ENCODE peak calls at places on chromosome 10, in five cellular contexts. A is mucosa of descending colon, I is B cell, H is adrenal gland, G is cardiac fibroblast. O is an unnamed sample.

GRCh38 chr10:26378763-26379361 is 59.3 kb upstream of the APBB1IP start:
- DNase-seq in I (no peak), G (no peak), A (no peak), H (no peak), O (no peak)

GRCh38 chr10:73648975-73649829 is 6.6 kb downstream of the SYNPO2L start:
- DNase-seq in H (no peak), I (no peak), G (no peak), A (no peak), O (peak)

GRCh38 chr10:93384006-93384405 is 98.1 kb downstream of the MYOF start:
- DNase-seq in A (no peak), G (no peak), I (no peak), H (no peak), O (no peak)

GRCh38 chr10:60737242-60737641 is 41.0 kb upstream of the CDK1 start:
- DNase-seq in H (no peak), A (no peak), I (no peak), G (no peak), O (no peak)

GRCh38 chr10:102834143-102834542 is 3.1 kb downstream of the CYP17A1 start:
- DNase-seq in H (no peak), A (no peak), G (no peak), I (no peak), O (no peak)

GRCh38 chr10:17453377-17454091 is 861 bp downstream of the ST8SIA6 start:
- DNase-seq in H (no peak), A (peak), I (no peak), G (peak), O (no peak)

GRCh38 chr10:117421985-117422384 is 46.7 kb upstream of the PDZD8 start:
- DNase-seq in H (no peak), G (no peak), A (no peak), I (no peak), O (no peak)

GRCh38 chr10:43135656-43136055 is 2.6 kb upstream of the CSGALNACT2 start:
- DNase-seq in H (no peak), A (no peak), I (no peak), G (no peak), O (no peak)

GRCh38 chr10:129280103-129280502 is 186.9 kb upstream of the MGMT start:
- DNase-seq in I (no peak), G (no peak), H (no peak), A (no peak), O (no peak)

GRCh38 chr10:113047605-113047962 is 97.5 kb downstream of the TCF7L2 start:
- DNase-seq in A (no peak), H (peak), I (no peak), G (no peak), O (no peak)

GRCh38 chr10:1609038-1609411 is 128.3 kb downstream of the ADARB2 start:
- DNase-seq in H (no peak), G (no peak), A (no peak), I (no peak), O (no peak)

GRCh38 chr10:93799309-93799708 is 41.6 kb downstream of the LGI1 start:
- DNase-seq in G (no peak), A (no peak), H (no peak), I (no peak), O (no peak)

GRCh38 chr10:33871557-33871956 is 537.1 kb upstream of the NRP1 start:
- DNase-seq in I (no peak), G (no peak), H (no peak), A (no peak), O (no peak)

GRCh38 chr10:72319416-72320254 is 35.1 kb downstream of the DNAJB12 start:
- DNase-seq in H (peak), G (peak), A (peak), I (peak), O (peak)

GRCh38 chr10:116660860-116661259 is 40.1 kb downstream of the PNLIPRP2 start:
- DNase-seq in G (no peak), I (no peak), H (no peak), A (no peak), O (no peak)

GRCh38 chr10:11293332-11293731 is 275.7 kb downstream of the CELF2 start:
- DNase-seq in I (no peak), A (no peak), H (no peak), G (no peak), O (no peak)

GRCh38 chr10:30437039-30437781 is 3.2 kb downstream of the MAP3K8 start:
- DNase-seq in H (no peak), G (peak), I (no peak), A (no peak), O (peak)

GRCh38 chr10:119538632-119539358 is 3.7 kb downstream of the RGS10 start:
- DNase-seq in G (peak), I (no peak), H (no peak), A (peak), O (no peak)

GRCh38 chr10:31770307-31770902 is 158.2 kb downstream of the ARHGAP12 start:
- DNase-seq in H (no peak), G (peak), A (peak), I (peak), O (no peak)

GRCh38 chr10:58048936-58049335 is 218.8 kb downstream of the IPMK start:
- DNase-seq in A (no peak), G (peak), H (no peak), I (no peak), O (no peak)

GRCh38 chr10:95499482-95499989 is 61.6 kb downstream of the SORBS1 start:
- DNase-seq in A (no peak), H (no peak), G (no peak), I (no peak), O (no peak)

GRCh38 chr10:60114765-60115586 is 208.6 kb upstream of the CCDC6 start:
- DNase-seq in I (peak), A (no peak), H (no peak), G (peak), O (peak)

DNA sequence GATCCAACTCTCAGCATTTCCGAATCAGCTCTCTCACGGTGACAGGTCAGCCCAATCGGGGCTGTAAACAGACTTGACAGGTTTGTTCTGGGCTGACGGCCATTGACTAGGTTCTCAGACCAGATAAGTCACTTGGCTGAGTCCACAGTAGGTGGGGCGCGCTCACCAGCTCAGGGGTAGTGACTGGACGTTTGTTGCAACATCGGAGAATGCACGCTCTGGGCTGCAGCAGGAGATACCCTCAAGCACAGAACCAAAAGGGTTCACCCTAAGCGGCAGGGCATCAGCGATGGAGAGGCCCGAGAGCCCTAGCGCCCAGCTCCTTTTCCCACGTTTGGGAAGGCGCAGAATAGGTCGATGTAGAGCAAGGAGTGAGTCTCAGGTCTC is 1.8 kb downstream of the KLLN start:
- DNase-seq in G (peak), I (peak), A (peak), H (peak), O (peak)
- TF ChIP-seq CTCF in G (no peak), I (no peak), A (no peak), H (no peak), O (peak)

DNA sequence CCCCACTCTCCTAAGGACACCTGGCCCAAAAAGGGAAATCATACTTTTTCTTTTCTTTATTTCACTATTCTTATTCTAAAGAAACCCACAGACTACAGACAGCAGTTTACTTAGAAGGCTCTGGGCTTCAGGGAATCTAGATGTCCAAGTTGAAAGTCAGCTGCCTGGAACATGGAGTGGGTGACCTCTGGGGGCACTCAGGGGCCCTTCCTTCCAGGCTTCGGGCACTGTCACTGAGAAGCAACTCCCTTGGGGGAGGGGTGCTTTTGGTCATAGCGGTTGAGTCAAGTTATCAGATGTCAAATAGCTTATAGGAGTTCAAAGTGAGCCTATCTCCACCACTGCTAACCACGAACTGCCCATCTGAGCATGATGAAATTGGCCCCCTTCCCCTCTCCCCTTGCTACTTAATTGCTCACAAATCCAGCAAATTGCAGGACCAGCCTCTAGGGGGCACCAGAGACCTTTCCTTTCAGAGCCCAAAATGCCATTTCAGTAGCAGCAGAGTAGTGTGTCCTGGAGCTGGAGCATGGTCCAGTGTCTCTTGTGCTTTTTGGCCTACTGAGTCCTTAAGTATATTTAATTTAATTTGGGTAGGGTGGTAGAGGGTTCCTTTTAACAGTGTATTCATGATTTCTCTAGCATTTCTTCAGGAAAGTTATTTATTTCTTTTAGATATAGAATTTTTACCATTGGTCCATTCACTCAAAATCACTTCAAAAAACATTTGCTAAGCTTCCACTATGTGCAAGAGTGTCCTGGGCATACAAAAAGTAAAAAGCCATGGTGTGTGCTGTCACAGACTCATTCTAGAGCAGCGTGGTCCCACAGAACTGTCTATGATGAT is 463.8 kb downstream of the KCNMA1 start:
- DNase-seq in I (peak), H (peak), G (peak), A (peak), O (peak)
- TF ChIP-seq CTCF in I (peak), H (peak), G (peak), A (peak), O (peak)

GRCh38 chr10:124639646-124640045 is 104.5 kb downstream of the FAM53B start:
- DNase-seq in G (no peak), I (no peak), A (no peak), H (no peak), O (no peak)

GRCh38 chr10:124639206-124639605 is 105.0 kb downstream of the FAM53B start:
- DNase-seq in G (no peak), I (no peak), H (no peak), A (no peak), O (no peak)

GRCh38 chr10:124637746-124638145 is 106.4 kb downstream of the FAM53B start:
- DNase-seq in A (no peak), H (no peak), G (no peak), I (no peak), O (no peak)

GRCh38 chr10:124637091-124637700 is 107.0 kb downstream of the FAM53B start:
- DNase-seq in G (no peak), A (no peak), H (no peak), I (no peak), O (no peak)

DNA sequence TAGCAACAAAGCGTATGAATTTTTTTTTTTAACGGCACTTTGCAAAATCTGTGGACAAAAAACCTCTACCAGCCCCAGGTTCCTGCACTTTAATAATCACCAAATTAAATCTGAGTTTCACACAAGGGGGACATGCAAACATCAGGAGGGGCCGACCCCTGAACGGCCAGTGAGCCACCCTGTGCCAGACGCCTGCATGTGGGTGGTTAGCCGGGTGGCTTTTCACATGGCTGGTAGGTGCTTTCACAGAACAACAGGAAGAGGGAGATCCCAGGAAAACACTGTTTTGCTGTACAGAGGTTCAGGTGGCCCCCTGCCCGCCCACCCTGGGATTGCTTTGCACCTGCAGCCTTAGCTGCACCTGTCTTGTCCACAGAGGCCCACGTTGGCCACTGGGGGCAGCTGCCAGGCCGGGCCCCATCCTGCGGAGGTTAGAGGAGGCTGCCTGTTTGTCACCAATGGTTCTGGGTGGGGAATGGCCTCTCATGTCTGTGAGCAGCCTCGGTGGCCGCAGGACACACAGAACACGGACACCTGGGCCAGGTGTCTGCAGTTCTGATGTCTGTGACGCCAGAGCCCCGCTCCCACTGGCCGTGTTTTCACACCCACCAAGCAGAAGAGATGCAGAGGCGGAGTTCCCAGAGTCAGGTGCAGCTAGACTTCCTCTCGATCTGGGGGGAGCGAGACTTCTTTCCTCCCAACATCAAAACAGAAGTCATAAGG is 107.7 kb downstream of the FAM53B start:
- DNase-seq in A (no peak), I (peak), G (no peak), H (no peak), O (no peak)
- TF ChIP-seq CTCF in A (no peak), I (peak), G (no peak), H (no peak), O (peak)

GRCh38 chr10:45000138-45000763 is 472 bp upstream of the ZNF22 start:
- DNase-seq in H (peak), I (no peak), G (peak), A (no peak), O (no peak)

GRCh38 chr10:45003432-45004000 is 2.8 kb downstream of the ZNF22 start:
- DNase-seq in H (no peak), A (no peak), I (no peak), G (no peak), O (no peak)

GRCh38 chr10:44998146-44998631 is 2.5 kb upstream of the ZNF22 start:
- DNase-seq in I (no peak), A (no peak), H (no peak), G (peak), O (no peak)

GRCh38 chr10:45001382-45002148 is 842 bp downstream of the ZNF22 start:
- DNase-seq in I (peak), A (peak), H (peak), G (peak), O (peak)

GRCh38 chr10:45000764-45001381 is at the start of gene ZNF22:
- DNase-seq in I (peak), H (no peak), A (peak), G (peak), O (peak)
- TF ChIP-seq CTCF in I (no peak), H (no peak), A (no peak), G (no peak), O (no peak)

DNA sequence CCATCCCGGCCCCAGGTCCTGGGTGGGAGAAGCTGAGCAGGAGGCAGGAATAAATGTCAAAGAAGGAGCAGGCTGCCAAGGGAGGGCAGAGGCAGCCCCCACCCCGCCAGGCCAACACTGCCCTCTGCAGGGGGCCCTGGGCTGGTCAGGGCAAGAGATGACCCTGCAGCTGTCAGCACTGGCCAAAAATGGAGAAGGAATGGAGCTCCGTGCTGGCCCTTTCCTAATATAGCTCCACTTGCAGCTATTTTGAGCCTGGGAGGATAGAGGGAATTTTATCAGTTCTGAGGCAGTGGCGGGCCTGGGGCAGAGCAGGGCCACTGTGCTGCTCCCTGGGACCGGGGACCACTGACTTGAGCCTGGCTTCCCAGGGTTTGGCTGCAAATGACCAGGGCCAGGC is 16.0 kb downstream of the LDB3 start:
- DNase-seq in G (no peak), A (no peak), H (no peak), I (no peak), O (peak)
- TF ChIP-seq CTCF in G (peak), A (no peak), H (peak), I (no peak), O (peak)

GRCh38 chr10:70364772-70365091 is 17.7 kb downstream of the LRRC20 start:
- DNase-seq in H (no peak), G (no peak), I (no peak), A (no peak), O (no peak)
- TF ChIP-seq CTCF in H (peak), G (no peak), I (peak), A (no peak), O (peak)

GRCh38 chr10:124125305-124126116 is 32.1 kb upstream of the CHST15 start:
- DNase-seq in I (no peak), H (no peak), G (peak), A (no peak), O (peak)
- TF ChIP-seq CTCF in I (peak), H (peak), G (no peak), A (no peak), O (peak)

DNA sequence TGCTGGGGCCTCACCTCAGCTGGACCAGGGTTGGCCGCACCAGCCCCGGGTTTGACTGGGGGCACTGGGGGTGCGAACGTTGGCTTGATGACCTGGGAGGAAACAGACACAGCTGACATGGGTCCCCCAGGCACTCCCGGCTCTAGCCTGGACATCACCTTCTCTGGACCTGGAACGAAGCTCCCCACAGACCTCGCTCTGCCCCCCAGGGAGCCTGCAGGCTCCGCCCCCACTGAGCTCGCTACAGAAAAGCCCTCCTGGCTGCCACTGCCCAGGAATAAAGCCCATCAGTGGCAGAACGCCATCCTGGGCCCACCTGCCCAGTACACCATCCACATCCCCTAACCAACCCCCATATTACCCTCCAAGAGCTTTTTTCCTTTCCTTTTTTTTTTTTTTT is 13.0 kb downstream of the ADAM8 start:
- DNase-seq in G (no peak), I (no peak), A (no peak), H (no peak), O (no peak)
- TF ChIP-seq CTCF in G (no peak), I (no peak), A (no peak), H (no peak), O (no peak)

GRCh38 chr10:8054498-8055407 is at the start of gene GATA3:
- DNase-seq in A (peak), I (peak), G (peak), H (peak), O (peak)

GRCh38 chr10:8052344-8052969 is 2.0 kb upstream of the GATA3 start:
- DNase-seq in A (no peak), H (no peak), I (peak), G (no peak), O (no peak)

GRCh38 chr10:8052970-8053445 is 1.5 kb upstream of the GATA3 start:
- DNase-seq in A (no peak), I (no peak), G (no peak), H (no peak), O (no peak)

GRCh38 chr10:8054243-8054497 is 318 bp upstream of the GATA3 start:
- DNase-seq in H (no peak), G (no peak), I (peak), A (no peak), O (no peak)

GRCh38 chr10:8053446-8054242 is 844 bp upstream of the GATA3 start:
- DNase-seq in H (peak), I (peak), G (peak), A (peak), O (peak)
- TF ChIP-seq CTCF in H (no peak), I (no peak), G (peak), A (peak), O (peak)